ENCODE peak calls at places on chromosome 6, in seven cellular contexts. F, C, S, E, A, I and Y are unnamed samples.

GRCh38 chr6:108942556-108943492 is 94.6 kb downstream of the ARMC2 start:
- DNase-seq in F (peak; percentile 77), C (no peak), S (no peak), E (no peak), A (no peak), I (no peak), Y (no peak)

GRCh38 chr6:116111552-116112528 is 11.2 kb downstream of the NT5DC1 start:
- DNase-seq in F (no peak), C (no peak), S (no peak), E (peak; percentile 60), A (no peak), I (peak; percentile 42), Y (no peak)

GRCh38 chr6:73746776-73747175 is 50.8 kb downstream of the CD109 start:
- DNase-seq in F (no peak), C (no peak), S (no peak), E (no peak), A (no peak), I (no peak), Y (no peak)

GRCh38 chr6:41466437-41466990 is 79.7 kb upstream of the FOXP4 start:
- DNase-seq in F (no peak), C (no peak), S (no peak), E (no peak), A (no peak), I (no peak), Y (no peak)

GRCh38 chr6:118546164-118546929 is 1.7 kb upstream of the PLN start:
- DNase-seq in F (no peak), C (no peak), S (no peak), E (no peak), A (no peak), I (no peak), Y (no peak)

GRCh38 chr6:6697620-6698019 is 109.1 kb downstream of the LY86 start:
- DNase-seq in F (no peak), C (no peak), S (no peak), E (no peak), A (no peak), I (peak; percentile 35), Y (no peak)

GRCh38 chr6:72524011-72524645 is 97.7 kb upstream of the KCNQ5 start:
- DNase-seq in F (no peak), C (no peak), S (no peak), E (no peak), A (no peak), I (peak; percentile 55), Y (no peak)

GRCh38 chr6:9523462-9523861 is 891.4 kb downstream of the TFAP2A start:
- DNase-seq in F (no peak), C (no peak), S (no peak), E (no peak), A (no peak), I (peak; percentile 81), Y (no peak)

GRCh38 chr6:29071831-29072723 is 15.0 kb downstream of the OR2B3 start:
- DNase-seq in F (peak; percentile 29), C (no peak), S (no peak), E (peak; percentile 61), A (no peak), I (peak; percentile 42), Y (no peak)

GRCh38 chr6:161828355-161828754 is 554.5 kb upstream of the AGPAT4 start:
- DNase-seq in F (no peak), C (no peak), S (no peak), E (no peak), A (no peak), I (no peak), Y (no peak)

GRCh38 chr6:144219056-144219685 is 66.0 kb upstream of the UTRN start:
- DNase-seq in F (no peak), C (no peak), S (no peak), E (peak; percentile 54), A (no peak), I (peak; percentile 28), Y (no peak)

GRCh38 chr6:133456439-133456838 is 215.3 kb downstream of the EYA4 start:
- DNase-seq in F (no peak), C (no peak), S (no peak), E (no peak), A (no peak), I (no peak), Y (no peak)

GRCh38 chr6:161727063-161727462 is 453.2 kb upstream of the AGPAT4 start:
- DNase-seq in F (no peak), C (no peak), S (no peak), E (no peak), A (no peak), I (no peak), Y (no peak)

GRCh38 chr6:41713161-41713649 is 22.2 kb downstream of the TFEB start:
- DNase-seq in F (no peak), C (peak; percentile 92), S (peak; percentile 62), E (no peak), A (no peak), I (peak; percentile 96), Y (peak; percentile 54)

GRCh38 chr6:34922177-34922663 is 33.2 kb downstream of the ANKS1A start:
- DNase-seq in F (no peak), C (no peak), S (no peak), E (peak; percentile 20), A (no peak), I (peak; percentile 88), Y (no peak)

GRCh38 chr6:87165169-87165568 is 9.8 kb downstream of the ZNF292 start:
- DNase-seq in F (no peak), C (no peak), S (no peak), E (no peak), A (no peak), I (no peak), Y (no peak)

DNA sequence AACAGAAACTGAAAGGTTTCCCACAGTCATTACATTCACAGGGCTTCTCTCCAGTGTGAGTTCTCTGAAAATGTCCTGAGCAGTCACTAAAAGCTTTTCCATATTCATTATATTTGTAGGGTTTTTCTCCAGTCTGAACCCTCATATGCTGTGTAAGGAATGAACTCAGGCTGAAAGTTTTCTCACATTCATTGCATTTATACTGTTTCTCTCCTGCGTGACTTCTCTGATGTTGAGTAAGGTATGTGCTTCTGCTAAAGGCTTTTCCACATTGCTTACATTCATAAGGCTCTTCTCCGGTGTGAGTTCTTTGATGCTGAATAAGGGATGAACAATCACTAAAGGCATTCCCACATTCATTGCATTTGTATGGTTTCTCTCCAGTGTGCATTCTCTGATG is 29.8 kb upstream of the ZNF391 start:
- DNase-seq in F (no peak), C (no peak), S (no peak), E (no peak), A (no peak), I (no peak), Y (no peak)
- H3K9me3 ChIP-seq in F (peaks cover 30% of the 10 kb centered on the region), C (peaks cover 27% of the 10 kb centered on the region), S (no peaks in the 10 kb centered on the region), E (peaks cover 45% of the 10 kb centered on the region), A (no peaks in the 10 kb centered on the region), I (peaks cover 38% of the 10 kb centered on the region), Y (peaks cover 58% of the 10 kb centered on the region)

GRCh38 chr6:11496152-11497060 is 41.1 kb upstream of the TMEM170B start:
- DNase-seq in F (peak; percentile 79), C (no peak), S (peak; percentile 78), E (peak; percentile 91), A (peak; percentile 42), I (peak; percentile 60), Y (no peak)
- H3K4me3 ChIP-seq in F (no peak overlapping the region), C (no peak overlapping the region), S (no peak overlapping the region), E (no peak overlapping the region), A (no peak overlapping the region), I (no peak overlapping the region), Y (no peak overlapping the region)

DNA sequence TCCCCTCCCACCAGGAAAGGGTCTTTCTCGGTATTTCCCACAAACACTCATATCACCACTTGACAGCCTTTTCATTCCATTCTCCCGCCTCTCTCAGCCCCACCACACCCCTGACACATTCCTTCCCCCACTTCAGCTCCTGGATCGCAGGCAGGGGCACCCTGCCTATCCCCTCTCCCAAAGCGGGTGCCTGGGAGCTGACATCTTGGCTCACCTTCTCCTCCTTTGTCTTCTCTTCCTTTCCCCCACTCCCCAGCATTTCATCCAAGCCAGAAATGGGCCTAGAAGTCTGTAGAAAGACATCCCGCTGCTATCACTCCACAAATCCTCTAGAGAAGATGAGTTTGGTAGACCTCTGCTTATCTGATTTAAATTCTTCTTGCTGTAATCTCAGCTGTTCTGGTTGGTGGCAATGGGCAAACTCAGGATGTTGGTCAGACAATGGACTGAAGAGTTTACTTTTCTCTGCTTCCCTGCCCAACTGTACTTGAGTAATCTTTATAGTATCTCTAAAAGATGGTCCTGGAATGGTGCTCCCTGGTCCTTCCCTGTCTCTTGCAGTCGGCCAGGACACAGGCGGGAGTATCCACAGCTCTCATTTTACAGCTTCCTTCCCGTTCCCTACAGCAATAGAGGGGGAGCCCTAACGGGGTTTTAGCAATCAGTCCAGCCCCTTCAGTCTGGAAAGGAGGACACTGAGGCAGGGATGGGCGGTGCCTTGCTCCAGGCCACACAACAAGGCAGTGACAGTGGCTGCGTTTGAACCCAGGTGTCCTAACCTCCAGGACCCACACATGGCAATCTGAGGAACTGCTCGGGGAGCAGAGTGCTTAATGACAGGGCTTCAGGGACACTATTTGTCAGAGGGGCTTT is 9.8 kb upstream of the VEGFA start:
- DNase-seq in F (no peak), C (no peak), S (peak; percentile 66), E (no peak), A (no peak), I (no peak), Y (no peak)
- H3K27me3 ChIP-seq in F (no peaks in the 10 kb centered on the region), C (no peaks in the 10 kb centered on the region), S (no peaks in the 10 kb centered on the region), E (peaks cover 51% of the 10 kb centered on the region), A (no peaks in the 10 kb centered on the region), I (no peaks in the 10 kb centered on the region), Y (no peaks in the 10 kb centered on the region)

GRCh38 chr6:137494281-137494966 is at the start of gene OLIG3:
- DNase-seq in F (no peak), C (no peak), S (no peak), E (no peak), A (no peak), I (no peak), Y (no peak)

GRCh38 chr6:137492289-137492688 is 1.9 kb downstream of the OLIG3 start:
- DNase-seq in F (no peak), C (no peak), S (no peak), E (no peak), A (no peak), I (no peak), Y (no peak)

GRCh38 chr6:137494967-137495595 is 887 bp upstream of the OLIG3 start:
- DNase-seq in F (no peak), C (no peak), S (no peak), E (no peak), A (no peak), I (no peak), Y (no peak)

GRCh38 chr6:137492771-137493217 is 1.4 kb downstream of the OLIG3 start:
- DNase-seq in F (no peak), C (no peak), S (no peak), E (no peak), A (no peak), I (no peak), Y (no peak)

DNA sequence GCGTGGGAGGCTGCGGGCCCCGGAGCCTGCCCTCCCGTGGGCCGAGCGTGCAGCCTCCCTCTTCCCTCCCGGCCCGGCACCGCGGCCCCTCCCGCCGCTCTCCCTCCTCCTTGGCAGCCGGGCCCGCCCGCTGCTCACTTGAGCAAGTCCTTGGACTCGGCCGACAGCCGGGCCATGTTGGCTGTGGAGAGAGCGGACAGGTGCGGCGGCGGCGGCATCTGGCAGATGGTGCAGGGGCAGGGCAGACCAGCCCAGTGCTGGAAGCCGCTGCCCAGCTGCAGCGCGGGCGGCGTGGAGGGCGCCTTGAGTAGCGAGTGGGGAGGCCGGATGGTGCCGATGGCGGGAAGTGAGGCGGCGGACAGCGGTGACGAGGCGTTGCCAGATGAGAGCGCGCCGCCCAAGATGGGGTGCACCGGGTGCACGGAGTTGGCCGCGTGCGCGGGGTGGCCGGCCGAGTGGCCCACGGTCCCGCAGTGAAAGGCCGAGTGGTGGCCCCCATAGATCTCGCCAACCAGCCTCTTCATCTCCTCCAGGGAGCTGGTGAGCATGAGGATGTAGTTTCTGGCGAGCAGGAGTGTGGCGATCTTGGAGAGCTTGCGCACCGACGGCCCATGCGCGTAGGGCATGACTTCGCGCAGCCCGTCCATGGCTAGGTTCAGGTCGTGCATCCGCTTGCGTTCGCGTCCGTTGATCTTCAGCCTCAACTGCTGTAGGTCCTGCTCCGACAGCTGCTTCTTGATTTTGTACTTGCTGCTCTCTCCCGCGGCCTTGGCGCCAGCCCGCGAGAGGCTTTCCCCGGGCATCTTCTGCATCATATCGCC is 766 bp downstream of the OLIG3 start:
- DNase-seq in F (no peak), C (no peak), S (no peak), E (no peak), A (no peak), I (no peak), Y (peak; percentile 65)
- H3K9me3 ChIP-seq in F (no peaks in the 10 kb centered on the region), C (no peaks in the 10 kb centered on the region), S (peaks cover 25% of the 10 kb centered on the region), E (no peaks in the 10 kb centered on the region), A (no peaks in the 10 kb centered on the region), I (no peaks in the 10 kb centered on the region), Y (no peaks in the 10 kb centered on the region)